ENCODE peak calls at places on chromosomes 11 and 22, in nine cellular contexts. One of them, this sample, is unnamed.

GRCh38 chr11:125625225-125625593 is 246 bp downstream of the CHEK1 start:
- DNase-seq in thoracic aorta: no peak
- DNase-seq in suprapubic skin: no peak
- DNase-seq in WTC11: no peak
- DNase-seq in heart left ventricle: no peak
- DNase-seq in breast epithelium: no peak
- DNase-seq in brain microvascular endothelial cell: no peak
- DNase-seq in tibial artery: no peak
- DNase-seq in bronchial epithelial cell: no peak
- DNase-seq in this sample: no peak

GRCh38 chr22:36443198-36443770 is 38.2 kb downstream of the TXN2 start:
- DNase-seq in suprapubic skin: no peak
- DNase-seq in heart left ventricle: no peak
- DNase-seq in breast epithelium: no peak
- DNase-seq in WTC11: no peak
- DNase-seq in brain microvascular endothelial cell: no peak
- DNase-seq in tibial artery: no peak
- DNase-seq in thoracic aorta: no peak
- DNase-seq in bronchial epithelial cell: no peak
- DNase-seq in this sample: no peak

GRCh38 chr11:61718613-61719302 is 33.7 kb upstream of the MYRF start:
- DNase-seq in brain microvascular endothelial cell: peak; percentile 54
- DNase-seq in bronchial epithelial cell: no peak
- DNase-seq in tibial artery: no peak
- DNase-seq in suprapubic skin: no peak
- DNase-seq in WTC11: peak; percentile 73
- DNase-seq in thoracic aorta: no peak
- DNase-seq in breast epithelium: no peak
- DNase-seq in heart left ventricle: no peak
- DNase-seq in this sample: no peak

GRCh38 chr22:26648011-26648497 is 9.3 kb upstream of the MIAT start:
- DNase-seq in brain microvascular endothelial cell: no peak
- DNase-seq in heart left ventricle: peak; percentile 67
- DNase-seq in breast epithelium: no peak
- DNase-seq in suprapubic skin: no peak
- DNase-seq in thoracic aorta: no peak
- DNase-seq in tibial artery: no peak
- DNase-seq in bronchial epithelial cell: no peak
- DNase-seq in WTC11: peak; percentile 72
- DNase-seq in this sample: no peak

GRCh38 chr11:16211407-16211806 is 144.9 kb downstream of the SOX6 start:
- DNase-seq in suprapubic skin: no peak
- DNase-seq in WTC11: no peak
- DNase-seq in brain microvascular endothelial cell: no peak
- DNase-seq in breast epithelium: no peak
- DNase-seq in heart left ventricle: no peak
- DNase-seq in bronchial epithelial cell: no peak
- DNase-seq in tibial artery: no peak
- DNase-seq in thoracic aorta: no peak
- DNase-seq in this sample: no peak

GRCh38 chr22:48333323-48333763 is 1494.3 kb downstream of the BRD1 start:
- DNase-seq in heart left ventricle: peak; percentile 64
- DNase-seq in suprapubic skin: no peak
- DNase-seq in thoracic aorta: no peak
- DNase-seq in WTC11: no peak
- DNase-seq in bronchial epithelial cell: no peak
- DNase-seq in tibial artery: no peak
- DNase-seq in breast epithelium: no peak
- DNase-seq in brain microvascular endothelial cell: no peak
- DNase-seq in this sample: no peak

GRCh38 chr11:79393362-79394043 is 47.3 kb downstream of the TENM4 start:
- DNase-seq in brain microvascular endothelial cell: no peak
- DNase-seq in thoracic aorta: no peak
- DNase-seq in tibial artery: no peak
- DNase-seq in suprapubic skin: no peak
- DNase-seq in breast epithelium: no peak
- DNase-seq in WTC11: peak; percentile 57
- DNase-seq in heart left ventricle: no peak
- DNase-seq in bronchial epithelial cell: no peak
- DNase-seq in this sample: no peak

GRCh38 chr22:38901111-38901641 is 29.2 kb upstream of the CBX6 start:
- DNase-seq in brain microvascular endothelial cell: no peak
- DNase-seq in breast epithelium: no peak
- DNase-seq in thoracic aorta: no peak
- DNase-seq in bronchial epithelial cell: no peak
- DNase-seq in heart left ventricle: no peak
- DNase-seq in WTC11: no peak
- DNase-seq in tibial artery: no peak
- DNase-seq in suprapubic skin: no peak
- DNase-seq in this sample: no peak

GRCh38 chr11:134564472-134565200 is 152.6 kb upstream of the B3GAT1 start:
- DNase-seq in WTC11: no peak
- DNase-seq in bronchial epithelial cell: no peak
- DNase-seq in breast epithelium: no peak
- DNase-seq in brain microvascular endothelial cell: no peak
- DNase-seq in suprapubic skin: no peak
- DNase-seq in heart left ventricle: no peak
- DNase-seq in tibial artery: no peak
- DNase-seq in thoracic aorta: no peak
- DNase-seq in this sample: no peak

GRCh38 chr22:46797355-46797754 is 34.9 kb downstream of the TBC1D22A start:
- DNase-seq in WTC11: no peak
- DNase-seq in thoracic aorta: no peak
- DNase-seq in tibial artery: peak; percentile 63
- DNase-seq in breast epithelium: peak; percentile 17
- DNase-seq in bronchial epithelial cell: peak; percentile 66
- DNase-seq in brain microvascular endothelial cell: peak; percentile 39
- DNase-seq in heart left ventricle: no peak
- DNase-seq in suprapubic skin: no peak
- DNase-seq in this sample: no peak

GRCh38 chr11:87292598-87292997 is 254.9 kb downstream of the TMEM135 start:
- DNase-seq in thoracic aorta: no peak
- DNase-seq in breast epithelium: no peak
- DNase-seq in suprapubic skin: no peak
- DNase-seq in WTC11: no peak
- DNase-seq in brain microvascular endothelial cell: no peak
- DNase-seq in bronchial epithelial cell: no peak
- DNase-seq in tibial artery: no peak
- DNase-seq in heart left ventricle: no peak
- DNase-seq in this sample: no peak

GRCh38 chr11:4111834-4112233 is 17.2 kb downstream of the RRM1 start:
- DNase-seq in suprapubic skin: no peak
- DNase-seq in brain microvascular endothelial cell: no peak
- DNase-seq in bronchial epithelial cell: no peak
- DNase-seq in heart left ventricle: no peak
- DNase-seq in thoracic aorta: no peak
- DNase-seq in tibial artery: no peak
- DNase-seq in WTC11: no peak
- DNase-seq in breast epithelium: no peak
- DNase-seq in this sample: no peak
- TF ChIP-seq CTCF in suprapubic skin: no peak
- TF ChIP-seq CTCF in brain microvascular endothelial cell: no peak
- TF ChIP-seq CTCF in bronchial epithelial cell: no peak
- TF ChIP-seq CTCF in heart left ventricle: no peak
- TF ChIP-seq CTCF in thoracic aorta: no peak
- TF ChIP-seq CTCF in tibial artery: no peak
- TF ChIP-seq CTCF in WTC11: no peak
- TF ChIP-seq CTCF in breast epithelium: no peak
- TF ChIP-seq CTCF in this sample: no peak

GRCh38 chr22:35299217-35299716 is 427 bp upstream of the TOM1 start:
- DNase-seq in breast epithelium: peak; percentile 40
- DNase-seq in brain microvascular endothelial cell: no peak
- DNase-seq in tibial artery: no peak
- DNase-seq in heart left ventricle: no peak
- DNase-seq in thoracic aorta: no peak
- DNase-seq in suprapubic skin: no peak
- DNase-seq in WTC11: no peak
- DNase-seq in bronchial epithelial cell: peak; percentile 17
- DNase-seq in this sample: no peak
- TF ChIP-seq CTCF in breast epithelium: no peak
- TF ChIP-seq CTCF in brain microvascular endothelial cell: peak; percentile 10
- TF ChIP-seq CTCF in tibial artery: peak; percentile 13
- TF ChIP-seq CTCF in heart left ventricle: no peak
- TF ChIP-seq CTCF in thoracic aorta: peak; percentile 40
- TF ChIP-seq CTCF in suprapubic skin: peak; percentile 12
- TF ChIP-seq CTCF in WTC11: no peak
- TF ChIP-seq CTCF in bronchial epithelial cell: peak; percentile 8
- TF ChIP-seq CTCF in this sample: no peak

GRCh38 chr22:44181912-44182590 is 1.3 kb downstream of the PARVG start:
- DNase-seq in tibial artery: no peak
- DNase-seq in suprapubic skin: no peak
- DNase-seq in heart left ventricle: no peak
- DNase-seq in WTC11: no peak
- DNase-seq in thoracic aorta: no peak
- DNase-seq in breast epithelium: no peak
- DNase-seq in bronchial epithelial cell: no peak
- DNase-seq in brain microvascular endothelial cell: no peak
- DNase-seq in this sample: no peak
- TF ChIP-seq CTCF in tibial artery: no peak
- TF ChIP-seq CTCF in suprapubic skin: no peak
- TF ChIP-seq CTCF in heart left ventricle: no peak
- TF ChIP-seq CTCF in WTC11: no peak
- TF ChIP-seq CTCF in thoracic aorta: no peak
- TF ChIP-seq CTCF in breast epithelium: no peak
- TF ChIP-seq CTCF in bronchial epithelial cell: no peak
- TF ChIP-seq CTCF in brain microvascular endothelial cell: no peak
- TF ChIP-seq CTCF in this sample: no peak

GRCh38 chr11:83156150-83156995 is 558 bp upstream of the PCF11 start:
- DNase-seq in heart left ventricle: peak; percentile 98
- DNase-seq in thoracic aorta: peak; percentile 97
- DNase-seq in bronchial epithelial cell: peak; percentile 100
- DNase-seq in suprapubic skin: peak; percentile 100
- DNase-seq in tibial artery: peak; percentile 100
- DNase-seq in breast epithelium: peak; percentile 100
- DNase-seq in WTC11: peak; percentile 97
- DNase-seq in brain microvascular endothelial cell: no peak
- DNase-seq in this sample: peak; percentile 91
- TF ChIP-seq CTCF in heart left ventricle: no peak
- TF ChIP-seq CTCF in thoracic aorta: no peak
- TF ChIP-seq CTCF in bronchial epithelial cell: no peak
- TF ChIP-seq CTCF in suprapubic skin: no peak
- TF ChIP-seq CTCF in tibial artery: no peak
- TF ChIP-seq CTCF in breast epithelium: no peak
- TF ChIP-seq CTCF in WTC11: no peak
- TF ChIP-seq CTCF in brain microvascular endothelial cell: no peak
- TF ChIP-seq CTCF in this sample: no peak

DNA sequence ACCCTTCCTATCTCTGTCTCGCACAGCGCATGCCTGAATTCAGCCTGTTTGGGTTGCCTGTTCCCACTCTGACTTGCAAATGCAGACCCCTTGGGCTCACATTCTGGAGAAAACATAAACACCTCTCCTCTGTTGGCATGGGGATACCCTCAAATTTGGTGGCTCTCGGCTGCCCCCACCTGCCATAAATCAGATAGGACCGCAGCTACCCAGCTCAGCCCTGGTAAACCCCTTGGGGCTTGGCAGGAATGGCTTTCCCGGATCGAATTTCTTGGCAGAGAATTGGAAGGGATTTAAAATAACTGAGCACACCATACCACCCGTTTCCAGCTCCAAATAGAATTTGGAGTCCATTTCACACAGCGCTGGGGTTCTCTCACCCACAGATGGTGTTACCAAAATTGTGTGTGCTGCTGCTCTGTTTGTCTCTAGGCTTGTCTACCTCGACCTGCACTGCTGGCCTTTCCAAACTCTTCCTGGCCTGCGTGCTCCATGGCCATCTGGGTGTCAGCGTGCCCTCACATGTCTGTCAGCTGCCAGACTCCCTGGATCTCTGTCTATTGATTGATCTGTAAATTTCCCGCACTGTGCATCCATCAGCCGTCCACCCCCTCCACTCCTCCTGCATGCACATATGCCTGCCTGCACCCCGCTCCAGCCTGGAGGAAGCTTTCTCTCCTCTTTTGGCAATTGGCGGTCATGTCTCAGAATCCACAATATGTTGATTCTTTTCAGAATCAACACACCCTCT is 134.0 kb downstream of the NTM start:
- DNase-seq in breast epithelium: no peak
- DNase-seq in bronchial epithelial cell: peak; percentile 18
- DNase-seq in WTC11: peak; percentile 78
- DNase-seq in heart left ventricle: no peak
- DNase-seq in suprapubic skin: no peak
- DNase-seq in tibial artery: no peak
- DNase-seq in thoracic aorta: no peak
- DNase-seq in brain microvascular endothelial cell: no peak
- DNase-seq in this sample: no peak
- TF ChIP-seq CTCF in breast epithelium: no peak
- TF ChIP-seq CTCF in bronchial epithelial cell: peak; percentile 49
- TF ChIP-seq CTCF in WTC11: peak; percentile 36
- TF ChIP-seq CTCF in heart left ventricle: peak; percentile 23
- TF ChIP-seq CTCF in suprapubic skin: no peak
- TF ChIP-seq CTCF in tibial artery: no peak
- TF ChIP-seq CTCF in thoracic aorta: no peak
- TF ChIP-seq CTCF in brain microvascular endothelial cell: peak; percentile 41
- TF ChIP-seq CTCF in this sample: no peak

This sample was measured in omental fat pad.